ENCODE peak calls at places on chromosomes 7 and 10, in six cellular contexts. Q is WTC11; B is activated T-cell treated with anti-CD3 and anti-CD28 coated beads, Interleukin-2, amount 50 U/mL, for 4 hours; F is SK-N-SH treated with all-trans-retinoic acid at 6 μM for 48 hours; Y is activated B cell treated with CpG ODN at 0.5 μM for 24 hours; C is effector memory CD8-positive, alpha-beta T cell. I is an unnamed sample.

GRCh38 chr7:18978108-18978495 is 139.3 kb downstream of the TWIST1 start:
- ATAC-seq in Q (no peak), C (no peak), F (peak; percentile 69), B (no peak), Y (no peak), I (no peak)

GRCh38 chr10:93437000-93437945 is 44.9 kb downstream of the MYOF start:
- ATAC-seq in Q (peak; percentile 48), B (no peak), F (peak; percentile 96), C (no peak), Y (no peak), I (no peak)

GRCh38 chr10:96370575-96371157 is 11.9 kb upstream of the OPALIN start:
- ATAC-seq in B (no peak), C (peak; percentile 35), Q (peak; percentile 64), Y (peak; percentile 43), F (peak; percentile 67), I (no peak)

GRCh38 chr10:103572597-103573321 is 79.3 kb downstream of the NEURL1 start:
- ATAC-seq in F (no peak), Y (no peak), B (no peak), C (no peak), Q (no peak), I (no peak)

GRCh38 chr7:28419717-28420116 is 7.4 kb downstream of the CREB5 start:
- ATAC-seq in Y (no peak), F (no peak), Q (no peak), C (no peak), B (no peak), I (no peak)

GRCh38 chr10:86350897-86351296 is 15.7 kb downstream of the GRID1 start:
- ATAC-seq in F (no peak), C (no peak), Q (no peak), B (no peak), Y (no peak), I (no peak)

GRCh38 chr7:91784469-91784868 is 96.0 kb downstream of the MTERF1 start:
- ATAC-seq in F (peak; percentile 84), Y (no peak), Q (no peak), B (no peak), C (no peak), I (no peak)

GRCh38 chr10:75003891-75004290 is 107.6 kb upstream of the SAMD8 start:
- ATAC-seq in C (no peak), B (no peak), F (no peak), Q (no peak), Y (no peak), I (no peak)

GRCh38 chr10:74208081-74208480 is 57.1 kb downstream of the ADK start:
- ATAC-seq in F (no peak), Y (peak; percentile 31), Q (peak; percentile 96), C (no peak), B (no peak), I (no peak)

I was measured in stimulated activated memory B cell treated with anti-CD40 and anti-IgM and Interleukin-4, amounts not matched to agents 10 μg/mL and 1 μg/mL and 100 μg/mL, for 72 hours.